ENCODE peak calls at places on chromosomes 13 and 19, in nine cellular contexts. R, N, M, U, S, P, B, H and X are unnamed samples.

GRCh38 chr19:33302974-33303790 is 848 bp upstream of the CEBPA start:
- DNase-seq in P (peak; percentile 66), M (peak; percentile 68), S (peak; percentile 88), B (no peak), H (peak; percentile 62), N (no peak), R (peak; percentile 47), U (peak; percentile 84), X (no peak)

GRCh38 chr13:41649659-41650058 is 192.3 kb downstream of the RGCC start:
- DNase-seq in H (no peak), S (peak; percentile 62), R (peak; percentile 33), B (no peak), M (no peak), P (no peak), U (no peak), N (no peak), X (no peak)

GRCh38 chr13:76711515-76712182 is 174.6 kb downstream of the KCTD12 start:
- DNase-seq in N (peak; percentile 80), S (no peak), M (peak; percentile 15), R (peak; percentile 97), B (peak; percentile 36), U (peak; percentile 61), H (no peak), P (no peak), X (no peak)

GRCh38 chr13:94679614-94680013 is 32.7 kb downstream of the SOX21 start:
- DNase-seq in R (no peak), P (no peak), B (no peak), M (no peak), S (no peak), H (no peak), N (no peak), U (no peak), X (no peak)

GRCh38 chr13:22793598-22794134 is 387.1 kb upstream of the SGCG start:
- DNase-seq in R (no peak), M (no peak), N (no peak), P (no peak), B (no peak), S (peak; percentile 50), H (no peak), U (peak; percentile 73), X (no peak)

GRCh38 chr13:79988573-79988972 is 352.4 kb downstream of the SPRY2 start:
- DNase-seq in S (no peak), M (no peak), R (peak; percentile 83), B (no peak), H (no peak), N (peak; percentile 71), P (no peak), U (peak; percentile 64), X (no peak)

GRCh38 chr13:113369881-113370280 is 6.0 kb upstream of the GRTP1 start:
- DNase-seq in B (no peak), M (no peak), H (no peak), U (no peak), R (no peak), S (peak; percentile 37), N (no peak), P (no peak), X (no peak)

GRCh38 chr13:66927562-66927961 is 302.6 kb downstream of the PCDH9 start:
- DNase-seq in M (no peak), U (no peak), N (no peak), P (no peak), S (no peak), H (no peak), B (no peak), R (no peak), X (no peak)

GRCh38 chr13:74778946-74779345 is 644.7 kb upstream of the KLF12 start:
- DNase-seq in U (no peak), S (no peak), R (peak; percentile 22), N (no peak), B (no peak), M (no peak), P (no peak), H (no peak), X (no peak)

GRCh38 chr13:80339841-80340642 is 884 bp downstream of the SPRY2 start:
- DNase-seq in P (no peak), M (peak; percentile 55), N (no peak), R (no peak), S (peak; percentile 71), B (peak; percentile 56), U (peak; percentile 60), H (peak; percentile 65), X (no peak)

GRCh38 chr19:2391118-2391725 is 31.2 kb downstream of the TMPRSS9 start:
- DNase-seq in N (peak; percentile 19), R (peak; percentile 77), M (no peak), S (peak; percentile 60), P (peak; percentile 39), H (no peak), U (peak; percentile 81), B (peak; percentile 35), X (no peak)

DNA sequence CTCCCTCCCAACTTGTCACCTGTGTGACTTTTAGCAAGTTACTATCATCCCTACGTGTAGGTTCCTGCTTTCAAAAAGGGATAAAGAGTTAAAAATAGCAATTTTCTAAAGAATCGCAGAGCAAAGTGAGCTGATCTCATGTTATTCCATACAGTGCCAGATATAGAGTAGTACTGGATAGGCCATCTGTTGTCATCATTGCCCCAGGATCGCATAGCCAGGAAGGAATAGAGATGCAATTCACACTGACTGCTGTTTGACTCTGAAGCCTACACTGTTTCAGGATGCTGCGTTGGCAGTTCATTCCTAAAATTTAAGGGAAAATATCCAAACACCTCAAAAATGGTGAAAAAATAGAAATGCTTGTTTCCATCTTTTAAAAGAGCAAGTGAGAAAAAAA is 138.9 kb downstream of the SHISA2 start:
- DNase-seq in R (no peak), B (no peak), P (no peak), U (no peak), M (no peak), H (no peak), N (no peak), S (no peak), X (no peak)
- TF ChIP-seq CTCF in R (no peak), B (no peak), P (no peak), U (no peak), M (no peak), H (no peak), N (no peak), S (no peak), X (no peak)

DNA sequence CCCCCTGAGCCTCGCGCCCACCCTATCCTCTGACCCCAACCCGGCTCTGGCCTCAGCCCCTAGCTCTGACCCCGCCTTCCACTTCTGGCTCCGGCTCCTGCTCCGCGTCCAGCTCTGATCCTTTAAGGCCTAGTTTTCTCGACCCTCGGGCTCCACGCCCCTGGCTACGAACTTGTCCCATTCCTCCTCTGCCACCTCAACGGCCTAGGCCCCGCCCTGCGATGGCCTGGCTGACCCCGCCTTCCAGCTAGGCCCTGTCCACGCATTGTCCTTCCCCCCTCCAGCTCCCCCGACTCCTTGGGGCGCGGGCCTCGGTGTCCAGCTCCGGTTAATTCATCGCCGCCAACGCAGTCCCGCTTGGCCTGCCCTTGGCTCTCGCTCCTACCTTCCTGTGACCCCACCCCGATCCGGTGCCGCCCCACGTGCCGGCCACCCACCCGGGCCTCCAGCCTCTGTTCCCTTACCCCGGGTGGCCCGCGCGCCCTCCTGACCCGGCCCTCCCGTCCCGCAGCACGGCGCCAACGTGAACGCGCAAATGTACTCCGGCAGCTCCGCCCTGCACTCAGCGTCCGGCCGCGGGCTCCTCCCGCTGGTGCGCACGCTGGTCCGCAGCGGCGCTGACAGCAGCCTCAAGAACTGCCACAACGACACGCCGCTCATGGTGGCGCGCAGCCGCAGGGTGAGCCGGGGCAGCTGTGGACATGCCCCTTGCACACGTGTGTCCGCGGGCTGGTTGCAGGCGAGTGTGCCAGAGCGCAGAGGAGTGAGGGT is 9.4 kb downstream of the BCL3 start:
- DNase-seq in R (peak; percentile 53), N (no peak), H (peak; percentile 67), B (peak; percentile 84), U (peak; percentile 67), S (peak; percentile 90), P (no peak), M (peak; percentile 85), X (no peak)
- TF ChIP-seq CTCF in R (no peak), N (peak; percentile 16), H (no peak), B (peak; percentile 58), U (no peak), S (peak; percentile 28), P (no peak), M (no peak), X (no peak)

GRCh38 chr13:111518161-111518791 is 197.8 kb downstream of the TEX29 start:
- DNase-seq in U (no peak), M (no peak), B (no peak), R (no peak), H (no peak), N (no peak), S (peak; percentile 66), P (no peak), X (no peak)
- TF ChIP-seq CTCF in U (no peak), M (no peak), B (no peak), R (no peak), H (no peak), N (no peak), S (peak; percentile 57), P (no peak), X (no peak)

GRCh38 chr13:26050568-26051230 is 1.1 kb downstream of the SHISA2 start:
- DNase-seq in M (peak; percentile 42), R (no peak), N (no peak), U (peak; percentile 45), S (peak; percentile 89), B (no peak), P (no peak), H (no peak), X (no peak)
- TF ChIP-seq CTCF in M (no peak), R (no peak), N (no peak), U (no peak), S (peak; percentile 38), B (no peak), P (no peak), H (no peak), X (no peak)

GRCh38 chr13:68190826-68191225 is 960.7 kb upstream of the PCDH9 start:
- DNase-seq in H (no peak), P (no peak), S (no peak), U (peak; percentile 52), B (no peak), M (no peak), R (no peak), N (no peak), X (no peak)

DNA sequence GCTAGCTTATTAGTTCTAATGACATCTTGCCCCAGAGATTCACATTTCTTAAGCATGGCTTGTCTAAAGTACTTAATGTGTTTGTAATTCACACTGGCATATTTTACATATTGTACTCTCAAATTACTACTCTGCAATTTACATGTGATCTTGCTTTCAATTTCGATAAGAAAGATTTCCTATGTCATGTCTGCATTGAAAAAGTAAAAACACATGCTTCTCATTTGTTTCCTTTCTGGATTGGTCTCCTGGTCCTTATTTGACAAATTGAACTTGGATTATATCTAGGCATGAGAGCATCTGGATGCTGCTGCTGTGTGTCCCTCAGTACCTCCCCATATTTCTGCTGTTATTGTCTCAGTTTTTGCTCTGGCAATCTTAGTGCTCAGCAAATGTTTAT is 955.6 kb upstream of the PCDH9 start:
- DNase-seq in B (no peak), R (no peak), S (no peak), P (no peak), H (no peak), U (no peak), N (no peak), M (no peak), X (no peak)
- TF ChIP-seq CTCF in B (no peak), R (no peak), S (no peak), P (no peak), H (no peak), U (no peak), N (no peak), M (no peak), X (no peak)

GRCh38 chr19:11587973-11588631 is 9.2 kb upstream of the ZNF627 start:
- DNase-seq in P (no peak), H (no peak), N (no peak), U (no peak), M (no peak), B (no peak), R (no peak), S (no peak), X (no peak)
- TF ChIP-seq CTCF in P (no peak), H (no peak), N (no peak), U (no peak), M (no peak), B (no peak), R (no peak), S (peak; percentile 12), X (no peak)